ENCODE peak calls at places on chromosomes 4 and X, in nine cellular contexts. S is fibroblast of lung; Y is retina; G is T-helper 2 cell; Z is EL; I is upper lobe of left lung; R is stimulated activated CD4-positive, alpha-beta T cell treated with anti-CD3 and anti-CD28 coated beads, Interleukin-12 subunit alpha, Interleukin-12 subunit beta, amount 100 ng/mL, for 24 hours; D is WERI-Rb-1; B is heart left ventricle. F is an unnamed sample.

GRCh38 chr4:142160509-142160908 is 524.1 kb downstream of the IL15 start:
- DNase-seq in S (no peak), Y (no peak), G (no peak), Z (no peak), I (no peak), R (no peak), D (no peak), B (no peak), F (no peak)

GRCh38 chr4:74608151-74608949 is 163.4 kb downstream of the AREG start:
- DNase-seq in S (no peak), Y (no peak), G (no peak), Z (peak), I (no peak), R (no peak), D (no peak), B (no peak), F (no peak)

GRCh38 chr4:154491731-154492249 is at the start of gene DCHS2:
- DNase-seq in S (no peak), Y (peak), G (no peak), Z (peak), I (no peak), R (no peak), D (peak), B (peak), F (peak)

GRCh38 chrX:39012561-39013209 is 211.4 kb downstream of the MID1IP1 start:
- DNase-seq in S (peak), Y (no peak), G (no peak), Z (no peak), I (no peak), R (no peak), D (no peak), B (no peak), F (peak)

GRCh38 chrX:13373027-13373806 is 53.4 kb upstream of the ATXN3L start:
- DNase-seq in S (no peak), Y (no peak), G (no peak), Z (no peak), I (no peak), R (no peak), D (no peak), B (no peak), F (no peak)

GRCh38 chr4:7781361-7781760 is 158.3 kb downstream of the AFAP1 start:
- DNase-seq in S (peak), Y (no peak), G (no peak), Z (peak), I (peak), R (no peak), D (no peak), B (no peak), F (no peak)

GRCh38 chr4:160835789-160836188 is 1328.0 kb downstream of the FSTL5 start:
- DNase-seq in S (no peak), Y (no peak), G (no peak), Z (no peak), I (no peak), R (no peak), D (no peak), B (no peak), F (no peak)

GRCh38 chr4:53816561-53816960 is 225.3 kb upstream of the LNX1 start:
- DNase-seq in S (no peak), Y (no peak), G (no peak), Z (no peak), I (no peak), R (no peak), D (no peak), B (no peak), F (no peak)

GRCh38 chr4:96347582-96347981 is 507.7 kb downstream of the PDHA2 start:
- DNase-seq in S (no peak), Y (no peak), G (no peak), Z (no peak), I (no peak), R (no peak), D (no peak), B (no peak), F (no peak)

GRCh38 chrX:42495139-42495538 is 282.8 kb downstream of the PPP1R2C start:
- DNase-seq in S (no peak), Y (no peak), G (no peak), Z (no peak), I (peak), R (no peak), D (no peak), B (no peak), F (no peak)

GRCh38 chr4:40247350-40247749 is 50.5 kb downstream of the RHOH start:
- DNase-seq in S (no peak), Y (no peak), G (no peak), Z (no peak), I (no peak), R (no peak), D (no peak), B (no peak), F (no peak)

GRCh38 chrX:80812176-80812575 is 2.5 kb upstream of the BRWD3 start:
- DNase-seq in S (peak), Y (no peak), G (no peak), Z (peak), I (peak), R (no peak), D (peak), B (peak), F (no peak)

GRCh38 chr4:113232194-113232593 is 182.7 kb downstream of the ANK2 start:
- DNase-seq in S (no peak), Y (no peak), G (no peak), Z (peak), I (no peak), R (no peak), D (no peak), B (no peak), F (no peak)

GRCh38 chr4:163540977-163541376 is 46.5 kb downstream of the TMA16 start:
- DNase-seq in S (peak), Y (no peak), G (no peak), Z (peak), I (no peak), R (no peak), D (no peak), B (no peak), F (no peak)

GRCh38 chr4:109600431-109600830 is 40.4 kb downstream of the MCUB start:
- DNase-seq in S (no peak), Y (no peak), G (no peak), Z (no peak), I (no peak), R (no peak), D (no peak), B (no peak), F (no peak)

GRCh38 chr4:102527695-102528094 is 26.5 kb downstream of the NFKB1 start:
- DNase-seq in S (no peak), Y (no peak), G (no peak), Z (no peak), I (no peak), R (no peak), D (no peak), B (no peak), F (no peak)

GRCh38 chr4:120801171-120801758 is 121.3 kb downstream of the PRDM5 start:
- DNase-seq in S (peak), Y (no peak), G (no peak), Z (peak), I (no peak), R (no peak), D (no peak), B (no peak), F (peak)

GRCh38 chr4:7294176-7294756 is 101.9 kb downstream of the SORCS2 start:
- DNase-seq in S (no peak), Y (no peak), G (no peak), Z (no peak), I (no peak), R (no peak), D (no peak), B (peak), F (no peak)

GRCh38 chr4:112817933-112818921 is 181.3 kb downstream of the LARP7 start:
- DNase-seq in S (peak), Y (peak), G (no peak), Z (peak), I (peak), R (peak), D (peak), B (peak), F (peak)

GRCh38 chrX:85111347-85111746 is 107.7 kb downstream of the APOOL start:
- DNase-seq in S (peak), Y (no peak), G (no peak), Z (peak), I (no peak), R (no peak), D (no peak), B (no peak), F (peak)

GRCh38 chr4:6270691-6271121 is 1.1 kb downstream of the WFS1 start:
- DNase-seq in S (peak), Y (peak), G (no peak), Z (peak), I (no peak), R (no peak), D (no peak), B (peak), F (no peak)

GRCh38 chr4:56531823-56532222 is 26.2 kb downstream of the ARL9 start:
- DNase-seq in S (no peak), Y (no peak), G (no peak), Z (no peak), I (no peak), R (no peak), D (no peak), B (no peak), F (peak)

GRCh38 chr4:53508446-53508845 is 82.8 kb downstream of the LNX1 start:
- DNase-seq in S (peak), Y (no peak), G (no peak), Z (peak), I (no peak), R (no peak), D (no peak), B (no peak), F (no peak)

GRCh38 chrX:56974408-56974807 is 20.9 kb downstream of the SPIN3 start:
- DNase-seq in S (no peak), Y (no peak), G (no peak), Z (no peak), I (no peak), R (no peak), D (no peak), B (no peak), F (no peak)

GRCh38 chr4:46844325-46844917 is 64.6 kb downstream of the COX7B2 start:
- DNase-seq in S (peak), Y (peak), G (no peak), Z (peak), I (peak), R (no peak), D (peak), B (no peak), F (peak)

GRCh38 chr4:182578402-182578801 is 335.2 kb downstream of the TENM3 start:
- DNase-seq in S (peak), Y (no peak), G (no peak), Z (peak), I (peak), R (no peak), D (no peak), B (no peak), F (no peak)

GRCh38 chrX:40488299-40488698 is 92.5 kb upstream of the ATP6AP2 start:
- DNase-seq in S (no peak), Y (no peak), G (no peak), Z (no peak), I (no peak), R (no peak), D (no peak), B (no peak), F (no peak)

GRCh38 chrX:100673397-100673953 is 29.5 kb downstream of the SRPX2 start:
- DNase-seq in S (peak), Y (no peak), G (no peak), Z (peak), I (no peak), R (no peak), D (no peak), B (no peak), F (no peak)

GRCh38 chrX:17860179-17860780 is 818 bp downstream of the RAI2 start:
- DNase-seq in S (no peak), Y (peak), G (no peak), Z (no peak), I (no peak), R (no peak), D (no peak), B (no peak), F (peak)

GRCh38 chrX:68428431-68428830 is 4.9 kb downstream of the OPHN1 start:
- DNase-seq in S (peak), Y (no peak), G (no peak), Z (peak), I (no peak), R (no peak), D (no peak), B (no peak), F (no peak)

GRCh38 chr4:116849620-116850019 is 235.8 kb downstream of the TRAM1L1 start:
- DNase-seq in S (no peak), Y (no peak), G (no peak), Z (no peak), I (no peak), R (no peak), D (peak), B (no peak), F (peak)